ENCODE peak calls at places on chromosomes 11 and 22, in ten cellular contexts. R is bronchial epithelial cell, F is PC-9, C is heart right ventricle, M is Peyer's patch, J is pancreas, X is psoas muscle, D is brain microvascular endothelial cell, W is kidney epithelial cell, T is GM23338. I is an unnamed sample. For H3K27me3, the result is how much of the 10 kb centered on the place peaks cover.

GRCh38 chr22:36399473-36399780 is 11.7 kb upstream of the MYH9 start:
- DNase-seq in T (no peak), W (no peak), X (no peak), J (no peak), D (no peak), R (no peak), C (no peak), F (peak), M (no peak), I (no peak)

GRCh38 chr11:35276396-35276795 is 137.4 kb downstream of the CD44 start:
- DNase-seq in D (no peak), T (no peak), W (no peak), F (peak), R (peak), M (no peak), C (no peak), X (no peak), J (no peak), I (no peak)

GRCh38 chr11:69352715-69353325 is 58.9 kb downstream of the MYEOV start:
- DNase-seq in M (no peak), D (peak), T (no peak), F (peak), R (peak), X (no peak), C (no peak), J (peak), W (peak), I (no peak)

GRCh38 chr22:36578619-36579018 is 49.7 kb upstream of the EIF3D start:
- DNase-seq in F (no peak), R (no peak), J (no peak), D (no peak), T (no peak), X (no peak), C (no peak), W (no peak), M (no peak), I (no peak)

GRCh38 chr22:44406581-44407403 is 91.2 kb downstream of the RTL6 start:
- DNase-seq in T (peak), W (no peak), C (no peak), D (no peak), M (no peak), X (no peak), F (no peak), R (peak), J (peak), I (no peak)

GRCh38 chr11:128354476-128354875 is 232.9 kb downstream of the ETS1 start:
- DNase-seq in T (no peak), M (no peak), D (no peak), C (no peak), J (no peak), R (peak), F (no peak), W (no peak), X (no peak), I (no peak)

GRCh38 chr11:7665473-7666291 is 7.6 kb downstream of the CYB5R2 start:
- DNase-seq in R (peak), X (peak), W (peak), F (peak), D (peak), C (peak), T (peak), J (peak), M (peak), I (peak)

GRCh38 chr11:125165664-125166346 is 1.3 kb downstream of the PKNOX2 start:
- DNase-seq in W (no peak), J (peak), C (no peak), T (peak), M (no peak), X (no peak), R (no peak), F (no peak), D (no peak), I (no peak)

GRCh38 chr22:20508815-20509271 is 1.4 kb downstream of the MED15 start:
- DNase-seq in T (no peak), J (no peak), F (no peak), W (no peak), D (no peak), C (no peak), R (no peak), X (no peak), M (no peak), I (no peak)

GRCh38 chr11:130609121-130610035 is 160.9 kb downstream of the ADAMTS15 start:
- DNase-seq in C (peak), W (no peak), T (peak), F (no peak), D (peak), J (no peak), M (peak), X (peak), R (peak), I (peak)

GRCh38 chr11:123235117-123235686 is 40.2 kb upstream of the CLMP start:
- DNase-seq in D (no peak), F (no peak), J (peak), T (peak), C (peak), X (peak), W (no peak), M (peak), R (no peak), I (peak)

GRCh38 chr11:116510886-116511650 is 261.7 kb downstream of the BUD13 start:
- DNase-seq in W (no peak), X (no peak), T (no peak), C (no peak), F (no peak), M (no peak), D (no peak), R (no peak), J (no peak), I (no peak)

GRCh38 chr11:117902001-117902855 is 25.8 kb upstream of the FXYD6 start:
- DNase-seq in F (no peak), T (no peak), D (no peak), M (no peak), X (no peak), R (no peak), J (no peak), C (no peak), W (no peak), I (peak)

GRCh38 chr11:112398798-112399197 is 138.1 kb upstream of the PLET1 start:
- DNase-seq in J (no peak), C (no peak), X (no peak), W (no peak), D (no peak), M (no peak), R (no peak), F (no peak), T (no peak), I (no peak)

GRCh38 chr11:27514558-27514957 is 8.0 kb upstream of the LIN7C start:
- DNase-seq in M (no peak), T (no peak), X (no peak), W (no peak), J (no peak), C (peak), F (no peak), D (no peak), R (no peak), I (no peak)

GRCh38 chr11:9755561-9755960 is 91.7 kb downstream of the SWAP70 start:
- DNase-seq in F (no peak), T (no peak), D (peak), C (no peak), X (no peak), J (no peak), M (no peak), R (no peak), W (no peak), I (no peak)

GRCh38 chr11:123357990-123358827 is 71.9 kb upstream of the GRAMD1B start:
- DNase-seq in M (peak), J (peak), F (no peak), T (peak), C (no peak), R (peak), D (no peak), X (no peak), W (no peak), I (no peak)

GRCh38 chr11:31262761-31263160 is 106.8 kb downstream of the DCDC1 start:
- DNase-seq in C (no peak), T (no peak), X (no peak), J (no peak), R (peak), D (no peak), M (no peak), F (peak), W (peak), I (no peak)

GRCh38 chr11:84552791-84553190 is 1074.4 kb downstream of the DLG2 start:
- DNase-seq in C (no peak), F (no peak), M (no peak), W (no peak), X (no peak), D (no peak), J (no peak), T (no peak), R (no peak), I (no peak)

GRCh38 chr11:15800121-15800800 is 556.1 kb downstream of the SOX6 start:
- DNase-seq in M (no peak), T (no peak), X (peak), R (peak), C (peak), J (no peak), F (peak), W (no peak), D (peak), I (no peak)

GRCh38 chr11:125379565-125380343 is 116.3 kb downstream of the FEZ1 start:
- DNase-seq in R (no peak), D (no peak), M (no peak), T (no peak), J (peak), C (no peak), X (no peak), W (no peak), F (no peak), I (no peak)

GRCh38 chr11:12122083-12122482 is 11.7 kb downstream of the MICAL2 start:
- DNase-seq in T (peak), J (no peak), F (no peak), C (no peak), M (no peak), R (no peak), W (no peak), D (no peak), X (no peak), I (no peak)

GRCh38 chr11:78560826-78561484 is 13.7 kb downstream of the NARS2 start:
- DNase-seq in T (no peak), X (no peak), D (no peak), J (no peak), C (no peak), R (peak), W (no peak), M (no peak), F (no peak), I (no peak)

GRCh38 chr22:32987081-32987631 is 71.0 kb downstream of the SYN3 start:
- DNase-seq in J (no peak), D (no peak), C (no peak), T (peak), F (peak), R (peak), M (no peak), W (peak), X (no peak), I (no peak)

GRCh38 chr11:2940166-2940929 is 11.1 kb upstream of the PHLDA2 start:
- DNase-seq in J (peak), X (peak), T (peak), R (peak), M (no peak), D (no peak), C (no peak), W (no peak), F (peak), I (peak)

GRCh38 chr11:60987577-60988277 is 16.2 kb downstream of the CD6 start:
- DNase-seq in W (no peak), D (no peak), C (no peak), J (no peak), M (no peak), X (no peak), R (no peak), T (no peak), F (no peak), I (peak)

GRCh38 chr11:75814369-75814685 is 683 bp upstream of the UVRAG start:
- DNase-seq in X (no peak), C (no peak), J (no peak), F (no peak), T (no peak), M (no peak), D (no peak), W (no peak), R (peak), I (no peak)

GRCh38 chr11:26753738-26754504 is 32.1 kb upstream of the SLC5A12 start:
- DNase-seq in M (no peak), D (peak), W (no peak), R (peak), J (no peak), X (peak), F (peak), T (peak), C (peak), I (peak)

GRCh38 chr22:46614070-46614931 is 5.9 kb upstream of the GRAMD4 start:
- DNase-seq in D (no peak), W (no peak), C (no peak), J (no peak), F (no peak), X (no peak), T (no peak), M (peak), R (no peak), I (no peak)

GRCh38 chr22:44133901-44134511 is 46.7 kb upstream of the PARVG start:
- DNase-seq in T (no peak), D (peak), C (no peak), M (no peak), W (no peak), X (peak), F (no peak), J (peak), R (no peak), I (no peak)

GRCh38 chr11:111797145-111797581 is 31.0 kb upstream of the PPP2R1B start:
- DNase-seq in J (no peak), F (peak), D (no peak), M (no peak), R (peak), W (peak), C (no peak), X (no peak), T (no peak), I (no peak)

GRCh38 chr22:25853902-25854301 is 111.9 kb downstream of the MYO18B start:
- DNase-seq in M (no peak), J (no peak), X (no peak), W (no peak), F (no peak), C (no peak), R (no peak), T (peak), D (no peak), I (no peak)
- TF ChIP-seq CTCF in M (no peak), J (no peak), X (no peak), W (peak), F (peak), C (no peak), R (no peak), T (peak), D (peak), I (no peak)

GRCh38 chr11:6594142-6594768 is 9.2 kb downstream of the RRP8 start:
- DNase-seq in C (no peak), J (no peak), R (no peak), W (no peak), T (no peak), M (no peak), D (no peak), X (no peak), F (no peak), I (no peak)
- H3K4me3 ChIP-seq in C (no peak), J (no peak), R (no peak), W (no peak), T (no peak), M (no peak), D (no peak), X (no peak), F (no peak), I (no peak)

GRCh38 chr11:36312593-36312990 is 16.5 kb downstream of the PRR5L start:
- DNase-seq in F (peak), M (no peak), C (no peak), X (no peak), T (no peak), J (no peak), R (peak), D (peak), W (peak), I (no peak)

GRCh38 chr11:36311926-36312592 is 16.0 kb downstream of the PRR5L start:
- DNase-seq in J (no peak), X (no peak), F (no peak), T (no peak), R (peak), M (no peak), C (no peak), D (no peak), W (no peak), I (no peak)

GRCh38 chr11:36316049-36316448 is 20.0 kb downstream of the PRR5L start:
- DNase-seq in D (no peak), X (no peak), R (no peak), W (no peak), M (no peak), J (no peak), F (no peak), T (no peak), C (no peak), I (no peak)

GRCh38 chr11:36313073-36313472 is 17.0 kb downstream of the PRR5L start:
- DNase-seq in C (no peak), R (peak), J (no peak), X (no peak), D (no peak), T (no peak), W (no peak), M (no peak), F (no peak), I (no peak)

GRCh38 chr11:36313750-36314500 is 17.8 kb downstream of the PRR5L start:
- DNase-seq in X (no peak), T (no peak), M (no peak), R (no peak), J (no peak), C (no peak), F (no peak), D (no peak), W (no peak), I (no peak)
- H3K27me3 ChIP-seq in X (under half), T (under half), M (under half), R (under half), J (under half), C (under half), F (under half), D (under half), W (under half), I (under half)

GRCh38 chr11:13277719-13278619 is at the start of gene BMAL1:
- DNase-seq in D (no peak), W (no peak), M (peak), F (no peak), J (peak), C (peak), R (no peak), T (peak), X (peak), I (peak)

GRCh38 chr11:13279487-13279834 is 1.9 kb downstream of the BMAL1 start:
- DNase-seq in J (no peak), F (no peak), R (no peak), X (no peak), C (no peak), D (no peak), W (no peak), T (no peak), M (no peak), I (no peak)

GRCh38 chr11:13280323-13280722 is 2.7 kb downstream of the BMAL1 start:
- DNase-seq in M (no peak), C (no peak), X (no peak), D (no peak), T (no peak), R (no peak), F (no peak), W (no peak), J (no peak), I (no peak)

GRCh38 chr11:13278620-13279486 is 1.3 kb downstream of the BMAL1 start:
- DNase-seq in C (no peak), J (peak), X (peak), R (no peak), D (no peak), F (no peak), W (no peak), T (peak), M (no peak), I (no peak)

GRCh38 chr11:13280777-13281176 is 3.2 kb downstream of the BMAL1 start:
- DNase-seq in M (no peak), T (no peak), F (no peak), W (no peak), J (no peak), R (no peak), D (no peak), C (no peak), X (no peak), I (no peak)
- TF ChIP-seq CTCF in M (no peak), T (no peak), F (no peak), W (no peak), J (no peak), R (no peak), D (no peak), C (no peak), X (no peak), I (no peak)

I was measured in uterus.